ENCODE peak calls at places on chromosomes 7 and 10, in ten cellular contexts. R is fibroblast of pulmonary artery, O is IMR-90, I is Peyer's patch, N is fibroblast of mammary gland, Z is AG10803, F is AG04450, P is tibial artery, C is adrenal gland, S is AG04449. K is an unnamed sample.

GRCh38 chr7:41447106-41448042 is 255.5 kb downstream of the INHBA start:
- DNase-seq in F (no peak), N (no peak), I (no peak), C (no peak), S (no peak), O (peak), P (no peak), R (no peak), Z (peak), K (no peak)

GRCh38 chr10:124665091-124665490 is 79.1 kb downstream of the FAM53B start:
- DNase-seq in F (no peak), P (no peak), I (no peak), C (no peak), O (no peak), N (no peak), R (no peak), Z (no peak), S (no peak), K (no peak)

GRCh38 chr7:142964502-142965246 is 2.5 kb upstream of the KEL start:
- DNase-seq in R (no peak), O (no peak), S (no peak), N (no peak), P (no peak), I (no peak), Z (no peak), F (no peak), C (no peak), K (no peak)

GRCh38 chr10:28631896-28632596 is 45.3 kb upstream of the BAMBI start:
- DNase-seq in S (no peak), C (no peak), Z (no peak), P (no peak), O (peak), F (no peak), R (no peak), N (peak), I (no peak), K (no peak)

GRCh38 chr10:47077941-47078340 is 166.7 kb downstream of the PTPN20 start:
- DNase-seq in I (no peak), P (no peak), C (no peak), S (no peak), Z (no peak), O (no peak), N (no peak), R (no peak), F (no peak), K (no peak)

GRCh38 chr10:34377833-34378232 is 437.3 kb downstream of the PARD3 start:
- DNase-seq in F (no peak), C (no peak), O (no peak), N (no peak), Z (no peak), R (no peak), I (no peak), S (no peak), P (no peak), K (no peak)

GRCh38 chr7:84232653-84233052 is 38.1 kb upstream of the SEMA3A start:
- DNase-seq in I (no peak), C (no peak), R (peak), Z (peak), N (peak), F (peak), P (no peak), O (peak), S (peak), K (peak)

GRCh38 chr7:129502708-129503685 is 666 bp downstream of the SMKR1 start:
- DNase-seq in Z (no peak), O (no peak), F (no peak), S (no peak), N (no peak), I (no peak), R (no peak), C (no peak), P (no peak), K (no peak)

GRCh38 chr10:116826803-116827202 is 22.5 kb upstream of the ENO4 start:
- DNase-seq in S (peak), Z (peak), O (peak), C (no peak), R (no peak), I (no peak), P (no peak), F (no peak), N (peak), K (peak)

GRCh38 chr10:32948451-32948850 is 9.6 kb downstream of the ITGB1 start:
- DNase-seq in P (no peak), F (no peak), O (no peak), C (no peak), Z (no peak), I (no peak), R (no peak), N (no peak), S (no peak), K (no peak)

GRCh38 chr7:69736411-69736810 is 138.1 kb downstream of the AUTS2 start:
- DNase-seq in S (no peak), P (no peak), F (no peak), I (no peak), N (no peak), Z (no peak), C (no peak), R (no peak), O (no peak), K (no peak)

GRCh38 chr7:113109718-113110117 is 8.6 kb downstream of the SMIM30 start:
- DNase-seq in O (no peak), Z (no peak), I (no peak), S (no peak), N (no peak), C (no peak), P (no peak), F (no peak), R (no peak), K (no peak)

GRCh38 chr7:76354516-76354915 is 4.3 kb downstream of the YWHAG start:
- DNase-seq in Z (no peak), I (no peak), O (no peak), R (no peak), C (no peak), N (no peak), S (no peak), P (no peak), F (no peak), K (no peak)
- H3K4me3 ChIP-seq in Z (no peak), I (no peak), O (no peak), R (no peak), C (no peak), N (no peak), S (no peak), P (no peak), F (no peak), K (no peak)

DNA sequence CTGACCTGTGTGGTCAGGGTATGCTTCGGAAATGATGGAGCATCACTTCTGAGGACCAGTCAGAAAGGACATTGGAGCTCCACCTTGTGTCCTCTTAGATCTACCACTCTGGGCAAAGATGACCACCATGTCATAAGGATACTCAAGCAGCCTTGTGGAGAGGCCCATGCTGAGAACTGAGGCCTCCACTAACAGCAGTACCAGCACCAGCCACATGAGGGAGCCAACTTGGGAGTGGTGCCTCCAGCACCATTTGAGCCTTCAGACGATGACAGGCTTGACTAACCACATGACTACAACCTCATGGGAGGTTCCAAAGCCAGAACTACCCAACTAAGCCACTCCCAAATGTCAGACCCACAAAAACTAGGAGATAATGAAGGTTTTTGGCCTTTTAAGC is 116.0 kb downstream of the NPTX2 start:
- DNase-seq in C (peak), R (peak), S (no peak), P (no peak), I (no peak), N (peak), Z (peak), O (peak), F (no peak), K (no peak)
- TF ChIP-seq CTCF in C (peak), R (peak), S (peak), P (peak), I (no peak), N (peak), Z (peak), O (no peak), F (peak), K (peak)

GRCh38 chr7:28986723-28987122 is 28.6 kb upstream of the TRIL start:
- DNase-seq in P (no peak), O (peak), F (peak), S (peak), N (peak), R (peak), I (no peak), Z (peak), C (no peak), K (peak)

GRCh38 chr7:28988091-28988490 is 30.0 kb upstream of the TRIL start:
- DNase-seq in P (no peak), F (no peak), I (no peak), N (peak), S (no peak), Z (peak), R (no peak), C (no peak), O (peak), K (no peak)

GRCh38 chr7:28989596-28989980 is 31.5 kb upstream of the TRIL start:
- DNase-seq in F (no peak), N (no peak), R (no peak), I (no peak), S (no peak), C (no peak), P (no peak), Z (no peak), O (no peak), K (no peak)

GRCh38 chr7:28990200-28990960 is 32.2 kb upstream of the TRIL start:
- DNase-seq in F (no peak), R (peak), O (no peak), P (peak), Z (peak), C (peak), S (peak), N (peak), I (no peak), K (no peak)

DNA sequence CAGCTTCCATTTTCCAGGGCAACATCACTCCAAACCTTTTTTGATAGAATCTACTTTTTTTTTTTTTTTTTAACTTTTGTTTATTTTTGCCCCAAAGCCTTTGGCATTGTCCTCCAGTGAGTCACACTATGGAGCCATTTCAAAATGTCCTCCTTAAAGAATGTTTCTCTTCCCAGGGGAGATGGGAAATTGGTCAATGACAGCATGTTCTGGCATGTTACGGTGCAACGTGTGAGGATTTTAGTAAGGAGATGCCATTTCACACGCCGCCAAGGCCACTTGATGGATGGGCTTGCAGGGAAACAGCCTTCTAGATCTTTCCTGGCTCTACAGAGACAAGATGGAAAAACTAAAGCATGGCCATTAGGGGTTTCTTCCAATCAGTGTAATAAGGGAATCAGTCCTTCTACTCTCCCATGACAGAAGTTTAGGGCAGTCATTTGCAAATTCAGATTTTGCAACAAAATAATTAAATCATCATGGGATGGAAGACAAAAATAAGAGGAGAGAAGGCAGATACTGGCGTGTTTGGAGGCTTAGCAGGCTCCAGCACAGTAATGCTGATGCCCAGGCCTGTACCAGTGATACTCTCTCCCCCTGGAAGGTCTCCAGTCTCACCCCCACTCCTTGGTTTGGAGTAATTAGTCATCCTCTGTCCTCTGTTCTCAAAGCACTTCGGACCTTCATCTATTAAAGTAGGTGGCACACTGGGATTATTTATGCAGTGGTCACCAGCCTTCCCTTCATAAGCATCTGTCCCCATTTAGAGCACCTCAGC is 30.9 kb upstream of the TRIL start:
- DNase-seq in S (peak), F (peak), C (peak), P (peak), I (no peak), R (peak), N (peak), O (peak), Z (peak), K (peak)
- H3K4me3 ChIP-seq in S (no peak), F (no peak), C (no peak), P (no peak), I (no peak), R (no peak), N (no peak), O (no peak), Z (no peak), K (no peak)

DNA sequence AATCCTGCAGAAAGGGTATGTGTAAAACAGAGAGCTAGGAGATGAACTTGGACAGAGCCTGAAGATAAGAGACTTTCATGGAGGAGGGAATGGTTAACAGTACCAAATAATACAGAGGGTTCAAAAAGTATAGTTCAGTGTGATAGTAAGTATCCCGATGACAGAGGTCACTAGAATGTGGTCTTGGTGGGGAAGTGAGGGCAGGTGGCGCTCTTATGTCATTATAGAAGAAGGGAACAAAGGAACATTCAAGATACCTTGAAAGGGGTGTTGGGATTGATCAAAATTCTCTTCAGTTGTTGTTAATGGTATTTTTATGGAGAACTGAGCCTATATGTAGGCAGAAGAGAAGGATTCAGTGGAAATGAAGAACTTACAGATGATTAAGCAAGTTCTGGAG is 312.5 kb downstream of the SUGCT start:
- DNase-seq in P (no peak), I (no peak), S (no peak), C (no peak), F (no peak), O (no peak), R (no peak), Z (no peak), N (no peak), K (no peak)
- TF ChIP-seq CTCF in P (no peak), I (no peak), S (no peak), C (no peak), F (no peak), O (no peak), R (no peak), Z (no peak), N (no peak), K (no peak)

DNA sequence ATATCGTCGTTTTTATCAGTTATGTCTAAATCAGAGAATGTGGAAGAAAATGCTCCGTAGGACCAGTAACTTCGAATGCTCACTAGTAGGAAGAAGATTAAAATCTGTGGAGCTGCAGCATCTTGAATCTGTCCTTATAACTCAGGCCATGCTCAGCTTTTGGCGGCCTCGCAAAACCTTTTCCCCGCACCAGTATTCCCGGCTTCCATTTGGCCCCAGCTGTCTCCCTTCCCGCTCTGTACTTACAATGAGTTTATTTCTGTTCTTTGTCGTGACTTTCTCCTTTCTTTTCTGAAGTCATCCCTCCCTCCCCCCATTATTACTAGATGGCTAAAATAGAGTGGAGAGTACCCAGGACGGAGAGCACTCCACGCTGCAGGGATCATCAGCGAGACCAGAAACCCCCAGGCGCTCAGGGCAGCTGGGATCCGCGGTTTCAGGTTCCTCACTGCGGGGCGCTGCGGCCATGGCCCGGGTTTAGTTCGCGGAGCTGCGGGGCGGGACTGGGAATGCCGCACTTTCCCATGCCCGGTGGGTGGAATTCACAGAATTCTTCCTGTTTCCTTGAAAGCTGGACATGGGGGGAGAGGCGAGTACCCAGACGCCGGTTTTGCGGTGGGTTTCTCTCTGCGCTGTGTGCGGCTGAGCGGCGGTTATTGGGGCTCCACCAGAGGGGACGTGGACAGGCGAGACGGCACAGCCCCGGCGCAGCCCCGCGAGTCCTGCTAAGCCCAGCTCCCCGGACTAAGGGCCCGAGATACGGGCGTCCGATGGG is 183.5 kb downstream of the POM121L12 start:
- DNase-seq in N (no peak), R (no peak), O (no peak), F (no peak), S (no peak), C (no peak), P (no peak), Z (no peak), I (no peak), K (no peak)
- H3K4me3 ChIP-seq in N (no peak), R (no peak), O (no peak), F (no peak), S (no peak), C (no peak), P (peak), Z (no peak), I (no peak), K (no peak)

GRCh38 chr7:63009771-63010170 is 988.9 kb upstream of the ZNF722 start:
- DNase-seq in Z (no peak), S (no peak), R (no peak), F (no peak), I (no peak), O (no peak), P (no peak), C (no peak), N (no peak), K (no peak)

GRCh38 chr7:63012633-63013183 is 985.9 kb upstream of the ZNF722 start:
- DNase-seq in I (no peak), R (no peak), S (no peak), C (no peak), P (no peak), Z (no peak), N (no peak), F (no peak), O (no peak), K (no peak)

DNA sequence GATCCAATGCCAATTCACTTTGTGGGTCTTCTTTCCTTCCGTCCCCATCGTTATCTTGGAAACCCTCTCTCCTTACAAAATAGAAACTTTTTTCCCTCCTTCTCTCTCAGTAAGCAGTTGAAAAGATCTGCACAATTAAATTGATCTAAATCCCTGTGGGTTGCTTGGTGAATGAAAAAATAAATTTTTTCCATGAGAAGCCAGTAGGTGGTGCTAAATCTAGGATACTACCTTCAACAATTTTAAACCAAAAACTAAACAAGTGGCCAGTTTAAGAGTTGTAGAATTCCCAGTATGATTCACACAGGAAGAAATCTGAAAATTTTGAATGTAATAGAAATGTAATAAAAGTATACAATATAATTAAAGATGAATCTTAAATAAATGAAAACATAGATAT is 990.3 kb upstream of the ZNF722 start:
- DNase-seq in R (no peak), I (no peak), C (no peak), O (no peak), P (no peak), N (no peak), F (no peak), S (no peak), Z (no peak), K (no peak)
- TF ChIP-seq CTCF in R (no peak), I (no peak), C (peak), O (no peak), P (no peak), N (no peak), F (no peak), S (no peak), Z (no peak), K (no peak)

GRCh38 chr7:150891740-150892139 is 39.4 kb downstream of the AOC1 start:
- DNase-seq in R (no peak), S (no peak), P (no peak), Z (no peak), O (no peak), F (no peak), N (no peak), C (no peak), I (no peak), K (no peak)
- H3K4me3 ChIP-seq in R (no peak), S (no peak), P (no peak), Z (no peak), O (no peak), F (no peak), N (no peak), C (no peak), I (no peak), K (no peak)

GRCh38 chr7:99472561-99473314 is at the start of gene ZNF789:
- DNase-seq in C (peak), F (peak), O (peak), I (peak), Z (peak), N (peak), S (peak), R (peak), P (peak), K (peak)
- TF ChIP-seq CTCF in C (no peak), F (no peak), O (no peak), I (no peak), Z (no peak), N (no peak), S (no peak), R (no peak), P (no peak), K (no peak)

GRCh38 chr7:94418851-94419250 is 24.2 kb downstream of the COL1A2 start:
- DNase-seq in O (peak), Z (peak), F (no peak), P (no peak), R (no peak), I (no peak), N (peak), C (no peak), S (no peak), K (no peak)

GRCh38 chr7:94417921-94418320 is 23.2 kb downstream of the COL1A2 start:
- DNase-seq in F (no peak), Z (peak), C (no peak), P (no peak), S (no peak), N (no peak), R (no peak), I (no peak), O (no peak), K (no peak)

GRCh38 chr7:94420321-94420720 is 25.6 kb downstream of the COL1A2 start:
- DNase-seq in Z (peak), C (no peak), I (no peak), R (peak), S (no peak), F (no peak), P (no peak), N (peak), O (peak), K (no peak)

GRCh38 chr7:94414481-94414880 is 19.8 kb downstream of the COL1A2 start:
- DNase-seq in P (no peak), N (peak), F (no peak), O (peak), I (no peak), S (no peak), R (no peak), C (no peak), Z (peak), K (no peak)

DNA sequence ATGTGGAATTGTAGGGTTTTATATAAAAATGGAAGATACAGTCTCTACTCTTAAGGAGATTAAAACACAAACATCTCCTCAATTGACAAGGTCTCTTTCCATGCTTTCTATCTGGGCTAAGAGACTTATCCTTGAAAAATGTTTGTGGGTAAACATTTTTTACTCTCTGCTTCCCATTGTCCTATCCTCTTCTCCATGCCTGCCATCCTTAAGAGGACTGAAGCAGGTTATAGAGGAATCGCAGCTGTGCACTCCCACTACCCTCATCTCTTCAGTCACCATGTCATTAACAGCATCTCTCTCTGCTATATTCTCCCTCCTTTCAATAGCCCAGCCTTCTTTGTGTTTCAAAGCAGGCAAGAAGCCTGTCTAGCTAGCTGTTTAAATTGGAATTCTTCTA is 22.6 kb downstream of the COL1A2 start:
- DNase-seq in N (no peak), Z (peak), P (no peak), R (no peak), S (no peak), F (no peak), C (no peak), I (no peak), O (no peak), K (no peak)
- H3K4me3 ChIP-seq in N (no peak), Z (no peak), P (no peak), R (no peak), S (no peak), F (no peak), C (no peak), I (no peak), O (no peak), K (no peak)